ENCODE peak calls at places on chromosomes 1 and 21, in five cellular contexts. One of them, this sample, is unnamed.

GRCh38 chr1:54009406-54009805 is 8.6 kb downstream of the LDLRAD1 start:
- DNase-seq in cardiac muscle cell: no peak
- DNase-seq in body of pancreas: no peak
- DNase-seq in fibroblast of lung: no peak
- DNase-seq in foreskin fibroblast: no peak
- DNase-seq in this sample: no peak

GRCh38 chr1:198577444-198577843 is 37.0 kb upstream of the ATP6V1G3 start:
- DNase-seq in cardiac muscle cell: peak; percentile 32
- DNase-seq in body of pancreas: no peak
- DNase-seq in fibroblast of lung: peak; percentile 83
- DNase-seq in foreskin fibroblast: peak; percentile 81
- DNase-seq in this sample: no peak

GRCh38 chr1:6179564-6180175 is 451 bp downstream of the CHD5 start:
- DNase-seq in cardiac muscle cell: no peak
- DNase-seq in body of pancreas: no peak
- DNase-seq in fibroblast of lung: no peak
- DNase-seq in foreskin fibroblast: no peak
- DNase-seq in this sample: no peak

GRCh38 chr21:39204134-39204533 is 20.9 kb upstream of the PSMG1 start:
- DNase-seq in cardiac muscle cell: no peak
- DNase-seq in body of pancreas: no peak
- DNase-seq in fibroblast of lung: no peak
- DNase-seq in foreskin fibroblast: no peak
- DNase-seq in this sample: no peak

GRCh38 chr1:81505831-81506230 is 294.9 kb upstream of the ADGRL2 start:
- DNase-seq in cardiac muscle cell: no peak
- DNase-seq in body of pancreas: no peak
- DNase-seq in fibroblast of lung: no peak
- DNase-seq in foreskin fibroblast: no peak
- DNase-seq in this sample: no peak

GRCh38 chr1:26710811-26711210 is 15.0 kb downstream of the ARID1A start:
- DNase-seq in cardiac muscle cell: no peak
- DNase-seq in body of pancreas: no peak
- DNase-seq in fibroblast of lung: no peak
- DNase-seq in foreskin fibroblast: no peak
- DNase-seq in this sample: no peak

GRCh38 chr1:42335809-42336518 is 929 bp upstream of the FOXJ3 start:
- DNase-seq in cardiac muscle cell: peak; percentile 77
- DNase-seq in body of pancreas: peak; percentile 33
- DNase-seq in fibroblast of lung: peak; percentile 57
- DNase-seq in foreskin fibroblast: peak; percentile 71
- DNase-seq in this sample: no peak

GRCh38 chr1:31576201-31576669 is at the start of gene TINAGL1:
- DNase-seq in cardiac muscle cell: no peak
- DNase-seq in body of pancreas: peak; percentile 79
- DNase-seq in fibroblast of lung: no peak
- DNase-seq in foreskin fibroblast: peak; percentile 31
- DNase-seq in this sample: no peak

DNA sequence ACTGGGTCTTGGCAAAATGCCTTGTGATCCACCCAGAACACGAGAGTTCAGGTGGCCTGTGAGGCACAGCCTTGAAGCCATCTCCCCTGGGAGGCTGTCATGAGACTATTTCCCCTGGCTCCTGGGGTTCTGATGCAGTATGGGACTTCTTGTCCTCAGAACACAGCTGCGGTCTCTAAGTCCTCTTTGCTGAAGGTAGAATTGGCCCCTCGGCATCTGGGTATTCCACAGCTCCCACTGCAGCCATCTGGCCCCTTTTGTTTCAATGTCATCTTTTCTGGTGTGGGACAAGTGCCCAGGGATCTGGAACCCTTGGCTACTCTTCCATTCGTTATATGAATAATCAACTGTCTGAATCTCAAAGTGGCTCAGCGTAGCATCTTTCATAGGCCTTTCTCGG is 17.0 kb upstream of the LY9 start:
- DNase-seq in cardiac muscle cell: no peak
- DNase-seq in body of pancreas: no peak
- DNase-seq in fibroblast of lung: no peak
- DNase-seq in foreskin fibroblast: no peak
- DNase-seq in this sample: no peak
- H3K4me3 ChIP-seq in cardiac muscle cell: no peak overlapping the region
- H3K4me3 ChIP-seq in body of pancreas: no peak overlapping the region
- H3K4me3 ChIP-seq in fibroblast of lung: no peak overlapping the region
- H3K4me3 ChIP-seq in foreskin fibroblast: no peak overlapping the region
- H3K4me3 ChIP-seq in this sample: no peak overlapping the region

GRCh38 chr1:224503161-224504118 is 68.8 kb upstream of the WDR26 start:
- DNase-seq in cardiac muscle cell: peak; percentile 95
- DNase-seq in body of pancreas: peak; percentile 97
- DNase-seq in fibroblast of lung: peak; percentile 95
- DNase-seq in foreskin fibroblast: peak; percentile 93
- DNase-seq in this sample: peak; percentile 94
- TF ChIP-seq CTCF in cardiac muscle cell: no peak
- TF ChIP-seq CTCF in body of pancreas: peak; percentile 21
- TF ChIP-seq CTCF in fibroblast of lung: peak; percentile 6
- TF ChIP-seq CTCF in foreskin fibroblast: no peak
- TF ChIP-seq CTCF in this sample: peak; percentile 45

GRCh38 chr1:192554904-192555303 is 20.7 kb upstream of the RGS1 start:
- DNase-seq in cardiac muscle cell: no peak
- DNase-seq in body of pancreas: no peak
- DNase-seq in fibroblast of lung: no peak
- DNase-seq in foreskin fibroblast: no peak
- DNase-seq in this sample: no peak

GRCh38 chr1:192552619-192553225 is 22.9 kb upstream of the RGS1 start:
- DNase-seq in cardiac muscle cell: no peak
- DNase-seq in body of pancreas: no peak
- DNase-seq in fibroblast of lung: no peak
- DNase-seq in foreskin fibroblast: no peak
- DNase-seq in this sample: no peak

GRCh38 chr1:192553741-192554140 is 21.8 kb upstream of the RGS1 start:
- DNase-seq in cardiac muscle cell: no peak
- DNase-seq in body of pancreas: no peak
- DNase-seq in fibroblast of lung: no peak
- DNase-seq in foreskin fibroblast: no peak
- DNase-seq in this sample: no peak

GRCh38 chr1:192546596-192547199 is 28.9 kb upstream of the RGS1 start:
- DNase-seq in cardiac muscle cell: peak; percentile 83
- DNase-seq in body of pancreas: no peak
- DNase-seq in fibroblast of lung: peak; percentile 82
- DNase-seq in foreskin fibroblast: no peak
- DNase-seq in this sample: no peak

DNA sequence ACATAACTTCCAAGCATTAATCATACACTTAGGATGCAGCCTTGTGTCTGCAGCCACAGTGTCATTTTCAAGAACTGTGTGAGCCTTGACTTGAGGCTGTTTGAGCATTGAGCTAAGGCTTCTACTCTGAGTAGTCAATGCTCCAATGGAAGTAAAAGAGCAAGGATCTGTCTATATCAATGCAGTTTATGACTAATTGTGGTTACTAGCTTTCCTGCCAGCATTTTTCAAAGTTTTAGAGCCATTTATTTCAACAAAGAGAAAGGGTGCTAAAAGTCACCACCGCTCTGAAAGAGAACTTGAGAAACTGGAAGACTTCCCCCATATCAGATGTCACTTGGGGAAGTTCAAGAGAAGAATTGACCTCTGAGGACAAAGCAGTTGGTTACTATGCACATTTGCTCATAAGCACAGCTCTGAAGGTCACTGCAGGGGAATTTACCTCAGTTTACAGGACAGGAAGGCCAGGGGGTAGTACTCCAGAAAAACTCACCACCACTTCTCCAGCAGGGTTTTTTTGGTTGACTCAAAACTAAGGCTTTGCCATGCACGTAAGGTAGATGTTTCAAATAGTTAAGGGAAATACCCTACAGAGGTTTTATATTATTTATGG is 24.5 kb upstream of the RGS1 start:
- DNase-seq in cardiac muscle cell: peak; percentile 85
- DNase-seq in body of pancreas: no peak
- DNase-seq in fibroblast of lung: peak; percentile 90
- DNase-seq in foreskin fibroblast: peak; percentile 78
- DNase-seq in this sample: no peak
- H3K4me3 ChIP-seq in cardiac muscle cell: no peak overlapping the region
- H3K4me3 ChIP-seq in body of pancreas: no peak overlapping the region
- H3K4me3 ChIP-seq in fibroblast of lung: no peak overlapping the region
- H3K4me3 ChIP-seq in foreskin fibroblast: no peak overlapping the region
- H3K4me3 ChIP-seq in this sample: no peak overlapping the region

DNA sequence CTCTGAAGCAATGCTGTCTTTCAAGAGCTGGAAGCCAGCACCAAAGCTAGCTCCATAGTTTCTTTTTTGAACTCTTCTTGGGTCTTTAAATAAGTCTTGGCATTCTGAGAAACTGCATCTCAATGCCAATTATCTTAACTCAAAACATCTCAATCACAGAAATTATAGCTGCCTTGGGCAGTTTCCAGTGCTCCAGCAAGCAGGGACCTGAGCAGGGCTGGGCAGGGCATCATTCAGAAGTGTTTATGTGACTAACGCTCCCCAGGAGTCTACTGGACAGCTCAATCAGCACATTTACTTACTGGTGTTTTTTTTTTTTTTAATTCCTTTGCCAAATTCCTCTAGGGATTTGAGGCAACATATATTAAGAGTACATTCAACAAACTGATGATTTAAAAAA is 18.2 kb upstream of the PADI4 start:
- DNase-seq in cardiac muscle cell: peak; percentile 25
- DNase-seq in body of pancreas: no peak
- DNase-seq in fibroblast of lung: peak; percentile 52
- DNase-seq in foreskin fibroblast: peak; percentile 18
- DNase-seq in this sample: no peak
- TF ChIP-seq CTCF in cardiac muscle cell: no peak
- TF ChIP-seq CTCF in body of pancreas: no peak
- TF ChIP-seq CTCF in fibroblast of lung: no peak
- TF ChIP-seq CTCF in foreskin fibroblast: no peak
- TF ChIP-seq CTCF in this sample: no peak

GRCh38 chr1:23555949-23556640 is 3.2 kb downstream of the ID3 start:
- DNase-seq in cardiac muscle cell: peak; percentile 75
- DNase-seq in body of pancreas: peak; percentile 68
- DNase-seq in fibroblast of lung: peak; percentile 64
- DNase-seq in foreskin fibroblast: peak; percentile 74
- DNase-seq in this sample: peak; percentile 21
- H3K4me3 ChIP-seq in cardiac muscle cell: peak overlapping the region; percentile 92
- H3K4me3 ChIP-seq in body of pancreas: no peak overlapping the region
- H3K4me3 ChIP-seq in fibroblast of lung: no peak overlapping the region
- H3K4me3 ChIP-seq in foreskin fibroblast: peak overlapping the region; percentile 58
- H3K4me3 ChIP-seq in this sample: peak overlapping the region; percentile 95

This sample was measured in BE2C.